ENCODE peak calls at places on chromosomes 12 and 14, in four cellular contexts. One of them, this sample, is unnamed.

GRCh38 chr14:58789756-58790155 is 152.0 kb downstream of the DACT1 start:
- DNase-seq in CD8-positive, alpha-beta T cell: no peak
- DNase-seq in MM.1S: no peak
- DNase-seq in esophagus muscularis mucosa: peak; percentile 64
- DNase-seq in this sample: no peak

GRCh38 chr12:29599397-29599796 is 101.9 kb upstream of the OVCH1 start:
- DNase-seq in CD8-positive, alpha-beta T cell: no peak
- DNase-seq in MM.1S: no peak
- DNase-seq in esophagus muscularis mucosa: no peak
- DNase-seq in this sample: no peak

GRCh38 chr12:1919284-1919683 is 832 bp upstream of the CACNA2D4 start:
- DNase-seq in CD8-positive, alpha-beta T cell: no peak
- DNase-seq in MM.1S: no peak
- DNase-seq in esophagus muscularis mucosa: peak; percentile 66
- DNase-seq in this sample: no peak

GRCh38 chr14:35339761-35340406 is 47.7 kb downstream of the PSMA6 start:
- DNase-seq in CD8-positive, alpha-beta T cell: no peak
- DNase-seq in MM.1S: no peak
- DNase-seq in esophagus muscularis mucosa: no peak
- DNase-seq in this sample: no peak

GRCh38 chr14:60805881-60806569 is 71.5 kb downstream of the MNAT1 start:
- DNase-seq in CD8-positive, alpha-beta T cell: no peak
- DNase-seq in MM.1S: no peak
- DNase-seq in esophagus muscularis mucosa: no peak
- DNase-seq in this sample: no peak

GRCh38 chr14:100589760-100590469 is 2.7 kb upstream of the BEGAIN start:
- DNase-seq in CD8-positive, alpha-beta T cell: no peak
- DNase-seq in MM.1S: no peak
- DNase-seq in esophagus muscularis mucosa: no peak
- DNase-seq in this sample: no peak

GRCh38 chr14:47490766-47491165 is 184.6 kb downstream of the MDGA2 start:
- DNase-seq in CD8-positive, alpha-beta T cell: no peak
- DNase-seq in MM.1S: no peak
- DNase-seq in esophagus muscularis mucosa: no peak
- DNase-seq in this sample: no peak

GRCh38 chr12:51744235-51744634 is 104.3 kb downstream of the FIGNL2 start:
- DNase-seq in CD8-positive, alpha-beta T cell: no peak
- DNase-seq in MM.1S: no peak
- DNase-seq in esophagus muscularis mucosa: no peak
- DNase-seq in this sample: no peak

GRCh38 chr14:52399104-52399503 is 85.0 kb downstream of the PTGER2 start:
- DNase-seq in CD8-positive, alpha-beta T cell: no peak
- DNase-seq in MM.1S: no peak
- DNase-seq in esophagus muscularis mucosa: no peak
- DNase-seq in this sample: no peak

GRCh38 chr14:85416771-85417170 is 113.2 kb upstream of the FLRT2 start:
- DNase-seq in CD8-positive, alpha-beta T cell: no peak
- DNase-seq in MM.1S: peak; percentile 7
- DNase-seq in esophagus muscularis mucosa: no peak
- DNase-seq in this sample: no peak

GRCh38 chr12:89343127-89343526 is 9.2 kb downstream of the DUSP6 start:
- DNase-seq in CD8-positive, alpha-beta T cell: no peak
- DNase-seq in MM.1S: no peak
- DNase-seq in esophagus muscularis mucosa: no peak
- DNase-seq in this sample: no peak

GRCh38 chr14:22560638-22561365 is 28.2 kb downstream of the DAD1 start:
- DNase-seq in CD8-positive, alpha-beta T cell: no peak
- DNase-seq in MM.1S: no peak
- DNase-seq in esophagus muscularis mucosa: no peak
- DNase-seq in this sample: no peak

GRCh38 chr12:22121224-22121623 is 75.2 kb downstream of the CMAS start:
- DNase-seq in CD8-positive, alpha-beta T cell: no peak
- DNase-seq in MM.1S: peak; percentile 49
- DNase-seq in esophagus muscularis mucosa: no peak
- DNase-seq in this sample: peak; percentile 89

GRCh38 chr14:71994416-71994815 is 62.2 kb downstream of the RGS6 start:
- DNase-seq in CD8-positive, alpha-beta T cell: no peak
- DNase-seq in MM.1S: no peak
- DNase-seq in esophagus muscularis mucosa: peak; percentile 60
- DNase-seq in this sample: no peak

GRCh38 chr12:95117178-95117599 is 43.8 kb upstream of the NR2C1 start:
- DNase-seq in CD8-positive, alpha-beta T cell: peak; percentile 45
- DNase-seq in MM.1S: peak; percentile 83
- DNase-seq in esophagus muscularis mucosa: no peak
- DNase-seq in this sample: peak; percentile 91

GRCh38 chr14:29643415-29644206 is 284.0 kb downstream of the PRKD1 start:
- DNase-seq in CD8-positive, alpha-beta T cell: no peak
- DNase-seq in MM.1S: no peak
- DNase-seq in esophagus muscularis mucosa: no peak
- DNase-seq in this sample: no peak

GRCh38 chr14:80164991-80165390 is 46.3 kb downstream of the DIO2 start:
- DNase-seq in CD8-positive, alpha-beta T cell: no peak
- DNase-seq in MM.1S: no peak
- DNase-seq in esophagus muscularis mucosa: no peak
- DNase-seq in this sample: no peak

GRCh38 chr12:83904175-83904574 is 1008.4 kb downstream of the SLC6A15 start:
- DNase-seq in CD8-positive, alpha-beta T cell: no peak
- DNase-seq in MM.1S: no peak
- DNase-seq in esophagus muscularis mucosa: no peak
- DNase-seq in this sample: no peak

GRCh38 chr12:64826234-64826633 is 1.8 kb downstream of the TBC1D30 start:
- DNase-seq in CD8-positive, alpha-beta T cell: no peak
- DNase-seq in MM.1S: no peak
- DNase-seq in esophagus muscularis mucosa: peak; percentile 90
- DNase-seq in this sample: no peak

GRCh38 chr12:107368586-107368985 is 275.2 kb upstream of the CRY1 start:
- DNase-seq in CD8-positive, alpha-beta T cell: no peak
- DNase-seq in MM.1S: no peak
- DNase-seq in esophagus muscularis mucosa: no peak
- DNase-seq in this sample: no peak

GRCh38 chr12:4984971-4985370 is 58.7 kb upstream of the KCNA5 start:
- DNase-seq in CD8-positive, alpha-beta T cell: no peak
- DNase-seq in MM.1S: no peak
- DNase-seq in esophagus muscularis mucosa: no peak
- DNase-seq in this sample: no peak

GRCh38 chr12:43884683-43885410 is 49.0 kb downstream of the TMEM117 start:
- DNase-seq in CD8-positive, alpha-beta T cell: no peak
- DNase-seq in MM.1S: no peak
- DNase-seq in esophagus muscularis mucosa: no peak
- DNase-seq in this sample: no peak

GRCh38 chr12:60148109-60148508 is 552.3 kb downstream of the SLC16A7 start:
- DNase-seq in CD8-positive, alpha-beta T cell: no peak
- DNase-seq in MM.1S: no peak
- DNase-seq in esophagus muscularis mucosa: no peak
- DNase-seq in this sample: no peak

GRCh38 chr14:82655770-82656169 is 1122.1 kb upstream of the SEL1L start:
- DNase-seq in CD8-positive, alpha-beta T cell: no peak
- DNase-seq in MM.1S: no peak
- DNase-seq in esophagus muscularis mucosa: no peak
- DNase-seq in this sample: no peak

GRCh38 chr14:24197066-24197465 is 1.8 kb upstream of the TM9SF1 start:
- DNase-seq in CD8-positive, alpha-beta T cell: no peak
- DNase-seq in MM.1S: no peak
- DNase-seq in esophagus muscularis mucosa: no peak
- DNase-seq in this sample: no peak
- H3K4me1 ChIP-seq in CD8-positive, alpha-beta T cell: peaks cover 31% of the 10 kb centered on the region
- H3K4me1 ChIP-seq in MM.1S: peaks cover 5% of the 10 kb centered on the region
- H3K4me1 ChIP-seq in esophagus muscularis mucosa: peaks cover 57% of the 10 kb centered on the region
- H3K4me1 ChIP-seq in this sample: peaks cover 35% of the 10 kb centered on the region

DNA sequence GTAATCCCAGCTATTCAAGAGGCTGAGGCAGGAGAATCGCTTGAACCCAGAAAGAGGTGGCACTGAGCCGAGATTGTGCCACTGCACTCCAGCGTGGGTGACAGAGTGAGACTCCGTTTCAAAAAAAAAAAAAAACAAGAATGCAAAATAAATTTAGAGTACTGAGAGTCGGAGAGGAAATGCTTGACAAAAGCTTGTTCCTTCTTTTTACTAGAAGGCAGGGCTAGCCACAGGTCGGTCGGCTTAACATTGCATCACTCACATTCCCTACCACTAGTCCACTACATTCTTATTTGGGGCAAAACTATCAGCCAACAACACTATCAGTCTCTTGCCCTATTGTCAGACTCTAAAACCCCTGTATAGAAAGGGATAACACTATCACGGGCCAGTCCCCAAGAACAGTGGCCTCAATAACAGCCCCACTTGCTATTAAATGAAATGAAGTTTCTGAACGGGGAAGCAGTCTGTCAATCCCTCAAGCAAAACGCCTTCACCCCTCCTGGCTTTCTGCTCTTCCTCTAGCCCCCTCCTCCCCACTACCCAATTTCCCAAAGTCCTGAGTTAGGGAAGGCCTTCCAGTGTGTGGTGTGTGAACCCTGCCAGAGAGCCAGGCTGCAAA is 1.0 kb downstream of the RNF41 start:
- DNase-seq in CD8-positive, alpha-beta T cell: no peak
- DNase-seq in MM.1S: peak; percentile 45
- DNase-seq in esophagus muscularis mucosa: no peak
- DNase-seq in this sample: peak; percentile 68
- H3K4me1 ChIP-seq in CD8-positive, alpha-beta T cell: peaks cover 29% of the 10 kb centered on the region
- H3K4me1 ChIP-seq in MM.1S: peaks cover 9% of the 10 kb centered on the region
- H3K4me1 ChIP-seq in esophagus muscularis mucosa: peaks cover 84% of the 10 kb centered on the region
- H3K4me1 ChIP-seq in this sample: peaks cover 37% of the 10 kb centered on the region

DNA sequence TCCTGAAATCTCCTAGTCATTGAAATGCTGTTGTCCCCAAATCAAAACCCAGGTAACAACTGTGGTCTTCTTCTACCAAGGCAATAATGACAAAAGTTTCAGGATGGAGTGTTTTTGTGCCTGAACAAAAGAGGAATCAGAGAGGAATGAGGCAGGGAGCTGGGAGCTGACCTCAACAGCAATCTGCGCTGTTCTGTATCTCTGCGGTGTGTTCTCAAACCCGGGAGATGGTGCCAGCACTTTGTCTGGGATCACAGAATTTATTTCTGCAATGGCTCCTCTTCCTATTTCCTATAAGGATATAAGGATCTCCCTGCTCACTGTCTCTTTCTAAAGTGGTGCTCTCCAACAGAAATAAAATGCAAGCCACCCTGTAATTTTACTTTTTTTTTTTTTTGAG is 449 bp upstream of the GLT8D2 start:
- DNase-seq in CD8-positive, alpha-beta T cell: no peak
- DNase-seq in MM.1S: no peak
- DNase-seq in esophagus muscularis mucosa: no peak
- DNase-seq in this sample: no peak
- H3K4me1 ChIP-seq in CD8-positive, alpha-beta T cell: peaks cover 10% of the 10 kb centered on the region
- H3K4me1 ChIP-seq in MM.1S: peaks cover 2% of the 10 kb centered on the region
- H3K4me1 ChIP-seq in esophagus muscularis mucosa: peaks cover 58% of the 10 kb centered on the region
- H3K4me1 ChIP-seq in this sample: no peaks in the 10 kb centered on the region

DNA sequence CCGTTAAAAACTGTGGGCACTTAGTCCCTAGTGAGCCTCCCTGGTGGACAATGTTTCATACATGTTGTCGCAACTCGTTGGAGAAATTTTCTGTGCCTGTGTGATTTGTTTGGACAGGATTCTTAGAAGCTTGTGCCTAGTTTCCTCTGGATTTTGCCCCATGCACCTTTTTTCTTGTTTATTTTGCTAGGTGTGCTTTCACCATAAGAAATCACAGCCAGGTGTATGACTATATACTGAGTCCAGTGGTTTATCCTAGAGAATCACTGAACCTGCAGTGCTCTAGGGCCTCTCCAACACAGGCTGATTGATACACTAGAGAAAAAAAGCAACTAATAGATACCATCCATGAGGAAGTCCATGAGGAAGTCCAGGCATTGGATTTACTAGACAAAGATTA is 33.1 kb upstream of the OASL start:
- DNase-seq in CD8-positive, alpha-beta T cell: no peak
- DNase-seq in MM.1S: no peak
- DNase-seq in esophagus muscularis mucosa: no peak
- DNase-seq in this sample: no peak
- H3K4me1 ChIP-seq in CD8-positive, alpha-beta T cell: no peaks in the 10 kb centered on the region
- H3K4me1 ChIP-seq in MM.1S: no peaks in the 10 kb centered on the region
- H3K4me1 ChIP-seq in esophagus muscularis mucosa: no peaks in the 10 kb centered on the region
- H3K4me1 ChIP-seq in this sample: no peaks in the 10 kb centered on the region

GRCh38 chr14:102571043-102571442 is 21.4 kb upstream of the RCOR1 start:
- DNase-seq in CD8-positive, alpha-beta T cell: no peak
- DNase-seq in MM.1S: no peak
- DNase-seq in esophagus muscularis mucosa: no peak
- DNase-seq in this sample: no peak
- H3K4me1 ChIP-seq in CD8-positive, alpha-beta T cell: peaks cover 19% of the 10 kb centered on the region
- H3K4me1 ChIP-seq in MM.1S: no peaks in the 10 kb centered on the region
- H3K4me1 ChIP-seq in esophagus muscularis mucosa: no peaks in the 10 kb centered on the region
- H3K4me1 ChIP-seq in this sample: peaks cover 26% of the 10 kb centered on the region

GRCh38 chr14:95067526-95067925 is 89.8 kb downstream of the DICER1 start:
- DNase-seq in CD8-positive, alpha-beta T cell: no peak
- DNase-seq in MM.1S: no peak
- DNase-seq in esophagus muscularis mucosa: no peak
- DNase-seq in this sample: no peak
- H3K4me1 ChIP-seq in CD8-positive, alpha-beta T cell: no peaks in the 10 kb centered on the region
- H3K4me1 ChIP-seq in MM.1S: no peaks in the 10 kb centered on the region
- H3K4me1 ChIP-seq in esophagus muscularis mucosa: peaks cover 12% of the 10 kb centered on the region
- H3K4me1 ChIP-seq in this sample: no peaks in the 10 kb centered on the region